ENCODE peak calls at places on chromosomes 2 and 18, in four cellular contexts. U is DMS53; I is stimulated activated naive B cell treated with anti-CD40 and anti-IgM and Interleukin-4, amounts not matched to agents 10 μg/mL and 1 μg/mL and 100 μg/mL, for 72 hours; L is NCI-H1694 treated with DMSO at 0.1 percent for 48 hours. G is an unnamed sample.

GRCh38 chr2:160269365-160269764 is 69.3 kb upstream of the ITGB6 start:
- DNase-seq in L (no peak), U (peak), I (no peak), G (no peak)

GRCh38 chr2:230326453-230327417 is at the start of gene SP140L:
- DNase-seq in U (peak), L (no peak), I (peak), G (no peak)

GRCh38 chr2:39350658-39351057 is 86.4 kb downstream of the MAP4K3 start:
- DNase-seq in U (no peak), L (no peak), I (no peak), G (no peak)

GRCh38 chr18:34002130-34002529 is 222.6 kb downstream of the NOL4 start:
- DNase-seq in L (no peak), I (no peak), U (no peak), G (no peak)

GRCh38 chr18:68660355-68661183 is 54.3 kb downstream of the TMX3 start:
- DNase-seq in L (peak), I (no peak), U (peak), G (no peak)

GRCh38 chr2:134371041-134371440 is 117.2 kb downstream of the MGAT5 start:
- DNase-seq in L (no peak), I (no peak), U (no peak), G (no peak)

GRCh38 chr2:160434254-160434948 is 59.2 kb downstream of the RBMS1 start:
- DNase-seq in I (no peak), L (no peak), U (peak), G (no peak)

GRCh38 chr2:44555700-44556099 is 194.0 kb downstream of the CAMKMT start:
- DNase-seq in U (no peak), I (no peak), L (no peak), G (no peak)

GRCh38 chr2:219831957-219832356 is 204.5 kb downstream of the SLC4A3 start:
- DNase-seq in L (no peak), I (no peak), U (no peak), G (no peak)

GRCh38 chr2:75047907-75048625 is 89.6 kb downstream of the POLE4 start:
- DNase-seq in U (peak), I (no peak), L (no peak), G (no peak)

GRCh38 chr2:219570194-219570923 is 980 bp downstream of the OBSL1 start:
- DNase-seq in U (peak), I (no peak), L (no peak), G (no peak)

GRCh38 chr2:41521191-41521590 is 526.6 kb upstream of the PKDCC start:
- DNase-seq in I (no peak), L (no peak), U (no peak), G (no peak)